ENCODE peak calls at places on chromosomes 7 and 10, in six cellular contexts. S, T, Z, F, H and C are unnamed samples.

GRCh38 chr10:68924593-68924992 is 23.5 kb downstream of the DDX50 start:
- DNase-seq in S (no peak), Z (no peak), T (no peak), F (no peak), H (no peak), C (no peak)

GRCh38 chr10:73836427-73836826 is 25.0 kb upstream of the NDST2 start:
- DNase-seq in F (no peak), Z (no peak), S (peak; percentile 71), T (no peak), H (no peak), C (no peak)

GRCh38 chr7:103065666-103066065 is 8.9 kb downstream of the FBXL13 start:
- DNase-seq in Z (peak; percentile 21), T (peak; percentile 15), H (no peak), F (peak; percentile 77), S (no peak), C (peak; percentile 43)

GRCh38 chr7:74063223-74063641 is 20.4 kb upstream of the LIMK1 start:
- DNase-seq in S (no peak), T (no peak), H (peak; percentile 61), Z (no peak), F (no peak), C (peak; percentile 53)

GRCh38 chr10:45456822-45457221 is 82.8 kb downstream of the ALOX5 start:
- DNase-seq in F (no peak), H (no peak), S (no peak), T (no peak), Z (no peak), C (peak; percentile 18)

GRCh38 chr10:84665883-84666463 is 337.6 kb downstream of the CCSER2 start:
- DNase-seq in S (no peak), Z (no peak), F (no peak), T (no peak), H (no peak), C (peak; percentile 73)

GRCh38 chr7:129146237-129146979 is 1.9 kb downstream of the TSPAN33 start:
- DNase-seq in Z (no peak), F (peak; percentile 62), S (peak; percentile 73), T (no peak), H (no peak), C (no peak)

GRCh38 chr10:102434251-102434913 is 2.0 kb upstream of the CUEDC2 start:
- DNase-seq in F (no peak), S (peak; percentile 93), Z (no peak), T (no peak), H (peak; percentile 76), C (peak; percentile 59)

GRCh38 chr7:1403844-1404404 is 55.3 kb downstream of the MICALL2 start:
- DNase-seq in F (no peak), S (peak; percentile 93), H (peak; percentile 67), T (peak; percentile 46), Z (no peak), C (peak; percentile 85)

GRCh38 chr7:106768324-106768751 is 96.7 kb upstream of the PIK3CG start:
- DNase-seq in S (no peak), Z (no peak), T (no peak), H (no peak), F (no peak), C (no peak)

GRCh38 chr10:47447740-47448139 is 36.2 kb downstream of the ANXA8 start:
- DNase-seq in T (no peak), F (no peak), S (no peak), Z (no peak), H (no peak), C (no peak)

GRCh38 chr7:16466087-16466472 is 542 bp upstream of the SOSTDC1 start:
- DNase-seq in T (no peak), H (no peak), F (no peak), S (peak; percentile 3), Z (no peak), C (no peak)
- H3K4me3 ChIP-seq in T (peak overlapping the region; percentile 41), H (peak overlapping the region; percentile 67), F (peak overlapping the region; percentile 65), S (peak overlapping the region; percentile 35), Z (no peak overlapping the region), C (no peak overlapping the region)

DNA sequence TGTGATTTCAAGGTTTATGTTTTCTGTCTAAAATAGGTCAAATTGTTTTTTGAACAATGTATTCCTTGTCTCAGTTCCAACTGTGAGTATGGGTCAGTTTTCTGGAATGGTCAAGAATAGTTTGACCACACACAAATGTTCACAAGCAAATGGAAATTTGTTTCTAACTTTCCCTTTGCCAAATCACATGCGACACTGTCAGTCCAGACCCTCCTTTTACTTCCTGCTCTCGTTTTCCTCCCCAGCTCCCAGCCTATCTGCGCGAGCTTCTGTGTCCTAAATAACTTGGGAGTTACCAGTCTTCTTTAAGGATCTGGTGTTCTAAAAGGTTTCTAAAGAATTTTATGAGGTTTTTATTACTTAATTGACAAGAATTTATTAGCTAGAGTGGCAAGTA is 266.0 kb upstream of the KLF6 start:
- DNase-seq in Z (no peak), T (no peak), S (peak; percentile 82), F (peak; percentile 62), H (peak; percentile 76), C (no peak)
- H3K4me3 ChIP-seq in Z (peak overlapping the region; percentile 33), T (peak overlapping the region; percentile 43), S (peak overlapping the region; percentile 72), F (peak overlapping the region; percentile 52), H (peak overlapping the region; percentile 55), C (no peak overlapping the region)

DNA sequence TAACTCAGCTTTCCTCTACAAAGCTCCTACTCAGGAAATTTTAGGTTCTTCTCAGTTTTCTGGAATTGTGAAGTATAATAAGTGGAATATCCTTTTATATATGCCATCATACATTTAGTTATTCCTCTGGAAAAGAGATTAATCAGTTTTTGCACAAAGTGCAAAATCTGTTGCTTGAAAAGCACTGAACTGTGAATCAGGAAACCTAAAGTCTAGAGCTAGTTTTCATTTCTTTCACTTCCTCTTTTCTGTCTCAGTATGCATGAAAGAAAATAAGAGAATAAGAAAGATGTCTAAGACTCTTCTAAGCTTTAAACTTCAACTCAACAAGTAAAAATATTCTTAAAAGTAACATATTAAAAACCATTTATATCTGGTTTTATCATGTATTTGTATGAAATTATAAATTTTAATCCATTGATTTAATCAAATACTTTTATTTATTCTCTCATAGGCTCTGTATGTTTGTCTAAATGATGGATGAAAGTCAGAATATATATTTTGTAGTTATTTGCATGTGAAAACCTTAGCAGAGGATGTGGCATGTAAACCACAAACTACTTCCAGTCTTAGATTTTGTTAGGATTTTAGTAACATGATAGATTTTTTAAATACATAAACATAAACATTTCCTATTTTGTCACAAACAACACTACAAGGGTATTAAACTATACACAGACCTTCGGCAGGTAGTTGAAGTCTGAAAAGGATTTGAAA is 1073.0 kb downstream of the XPNPEP1 start:
- DNase-seq in Z (no peak), F (no peak), H (no peak), T (no peak), S (no peak), C (no peak)
- H3K4me3 ChIP-seq in Z (no peak overlapping the region), F (no peak overlapping the region), H (no peak overlapping the region), T (no peak overlapping the region), S (no peak overlapping the region), C (no peak overlapping the region)

GRCh38 chr7:117830422-117830954 is 42.8 kb downstream of the CTTNBP2 start:
- DNase-seq in Z (no peak), S (no peak), T (no peak), H (no peak), F (peak; percentile 45), C (no peak)
- H3K4me3 ChIP-seq in Z (peak overlapping the region; percentile 15), S (no peak overlapping the region), T (no peak overlapping the region), H (no peak overlapping the region), F (no peak overlapping the region), C (no peak overlapping the region)